ENCODE peak calls at places on chromosomes 4 and X, in ten cellular contexts. P is hepatocyte, Q is lower leg skin, K is AG10803, D is lower lobe of right lung, I is progenitor cell of endocrine pancreas, G is WTC11, C is neural progenitor cell, A is heart left ventricle, Z is GM20000. T is an unnamed sample.

GRCh38 chr4:81069706-81070331 is 39.3 kb downstream of the BMP3 start:
- DNase-seq in Z (peak), G (peak), Q (peak), D (no peak), C (peak), I (peak), K (peak), A (peak), P (peak), T (peak)

GRCh38 chrX:153763298-153763932 is 634 bp upstream of the PLXNB3 start:
- DNase-seq in K (no peak), G (no peak), C (no peak), D (no peak), I (no peak), Q (no peak), A (no peak), P (no peak), Z (no peak), T (no peak)

GRCh38 chrX:102712967-102713677 is 874 bp downstream of the GPRASP2 start:
- DNase-seq in Q (peak), P (peak), Z (no peak), K (peak), G (peak), I (no peak), C (peak), D (peak), A (peak), T (no peak)

GRCh38 chr4:177455591-177455990 is 13.4 kb upstream of the AGA start:
- DNase-seq in K (peak), D (no peak), Q (no peak), C (no peak), G (no peak), I (no peak), Z (no peak), P (peak), A (no peak), T (no peak)

GRCh38 chr4:127048371-127049085 is 584.2 kb upstream of the INTU start:
- DNase-seq in K (peak), C (peak), Z (no peak), G (no peak), Q (no peak), I (no peak), A (no peak), P (no peak), D (no peak), T (no peak)

GRCh38 chrX:37905436-37906147 is 58.2 kb upstream of the DYNLT3 start:
- DNase-seq in K (peak), D (no peak), C (peak), Q (no peak), P (peak), A (peak), G (peak), I (peak), Z (no peak), T (no peak)

GRCh38 chrX:137041329-137041728 is 7.5 kb upstream of the GPR101 start:
- DNase-seq in C (no peak), K (no peak), I (no peak), G (no peak), Q (no peak), D (no peak), P (no peak), Z (no peak), A (no peak), T (no peak)

GRCh38 chrX:149504226-149504914 is 736 bp downstream of the IDS start:
- DNase-seq in A (no peak), K (peak), Z (peak), G (peak), P (peak), I (no peak), Q (peak), D (peak), C (peak), T (no peak)

GRCh38 chr4:77734928-77735327 is 84.2 kb downstream of the CNOT6L start:
- DNase-seq in C (no peak), A (no peak), G (no peak), Q (no peak), K (peak), P (peak), D (no peak), Z (peak), I (no peak), T (peak)

GRCh38 chrX:7233632-7234406 is 85.9 kb upstream of the PUDP start:
- DNase-seq in D (no peak), A (no peak), I (no peak), Q (no peak), C (no peak), Z (no peak), K (peak), G (no peak), P (no peak), T (no peak)

GRCh38 chrX:7132335-7133035 is 15.0 kb upstream of the STS start:
- DNase-seq in D (peak), P (peak), Q (no peak), G (peak), C (peak), A (no peak), I (peak), Z (peak), K (peak), T (peak)

GRCh38 chrX:56794404-56794803 is 65.4 kb downstream of the NBDY start:
- DNase-seq in C (no peak), Q (no peak), G (no peak), I (no peak), A (no peak), K (no peak), Z (no peak), P (no peak), D (no peak), T (no peak)

GRCh38 chr4:8615366-8615765 is 22.8 kb downstream of the CPZ start:
- DNase-seq in P (no peak), Q (no peak), I (no peak), Z (no peak), K (no peak), D (no peak), A (no peak), G (no peak), C (no peak), T (no peak)

GRCh38 chrX:152884171-152884570 is 13.7 kb upstream of the ZNF185 start:
- DNase-seq in I (no peak), C (no peak), Z (no peak), G (no peak), D (no peak), A (no peak), Q (no peak), K (no peak), P (no peak), T (no peak)

GRCh38 chr4:99117876-99118693 is 26.0 kb downstream of the ADH4 start:
- DNase-seq in K (peak), D (no peak), P (peak), Q (no peak), A (no peak), G (no peak), I (no peak), Z (peak), C (no peak), T (no peak)

GRCh38 chrX:111041018-111041462 is 55.0 kb upstream of the PAK3 start:
- DNase-seq in G (no peak), D (no peak), P (peak), C (peak), Q (no peak), A (no peak), I (no peak), Z (no peak), K (peak), T (peak)

GRCh38 chr4:23956601-23957364 is 66.9 kb upstream of the PPARGC1A start:
- DNase-seq in C (no peak), Z (no peak), D (no peak), Q (no peak), G (no peak), I (no peak), A (no peak), K (no peak), P (no peak), T (no peak)

GRCh38 chrX:28022371-28022770 is 41.1 kb upstream of the DCAF8L1 start:
- DNase-seq in Q (no peak), C (no peak), D (no peak), G (no peak), K (no peak), A (no peak), Z (no peak), I (no peak), P (no peak), T (no peak)

GRCh38 chr4:41633321-41633720 is 95.4 kb downstream of the LIMCH1 start:
- DNase-seq in G (no peak), C (no peak), D (no peak), K (no peak), I (no peak), P (no peak), A (no peak), Q (no peak), Z (no peak), T (no peak)

GRCh38 chr4:115090483-115091075 is 22.8 kb downstream of the NDST4 start:
- DNase-seq in Z (peak), A (no peak), G (no peak), P (peak), I (no peak), D (no peak), K (peak), C (peak), Q (no peak), T (no peak)
- TF ChIP-seq CTCF in Z (peak), A (peak), G (no peak), P (peak), I (peak), D (peak), K (peak), C (peak), Q (no peak), T (no peak)

GRCh38 chr4:147840846-147841732 is 109.2 kb downstream of the ARHGAP10 start:
- DNase-seq in Q (no peak), P (no peak), D (no peak), C (no peak), Z (no peak), K (no peak), I (no peak), A (no peak), G (no peak), T (no peak)

GRCh38 chr4:147846318-147847135 is 114.6 kb downstream of the ARHGAP10 start:
- DNase-seq in Z (peak), K (no peak), A (no peak), I (no peak), D (no peak), Q (no peak), P (no peak), G (no peak), C (no peak), T (no peak)

GRCh38 chr4:147842573-147842972 is 110.7 kb downstream of the ARHGAP10 start:
- DNase-seq in P (no peak), Q (no peak), Z (no peak), G (no peak), C (no peak), I (no peak), A (peak), K (no peak), D (no peak), T (no peak)

GRCh38 chr4:147839651-147840050 is 107.8 kb downstream of the ARHGAP10 start:
- DNase-seq in D (no peak), Z (no peak), C (no peak), I (no peak), P (no peak), G (no peak), A (no peak), K (no peak), Q (no peak), T (no peak)

GRCh38 chr4:147843162-147843561 is 111.3 kb downstream of the ARHGAP10 start:
- DNase-seq in K (no peak), I (no peak), D (no peak), Q (no peak), P (peak), A (no peak), Z (peak), C (no peak), G (no peak), T (no peak)
- TF ChIP-seq CTCF in K (no peak), I (peak), D (no peak), Q (no peak), P (peak), A (no peak), Z (no peak), C (peak), G (no peak), T (no peak)

DNA sequence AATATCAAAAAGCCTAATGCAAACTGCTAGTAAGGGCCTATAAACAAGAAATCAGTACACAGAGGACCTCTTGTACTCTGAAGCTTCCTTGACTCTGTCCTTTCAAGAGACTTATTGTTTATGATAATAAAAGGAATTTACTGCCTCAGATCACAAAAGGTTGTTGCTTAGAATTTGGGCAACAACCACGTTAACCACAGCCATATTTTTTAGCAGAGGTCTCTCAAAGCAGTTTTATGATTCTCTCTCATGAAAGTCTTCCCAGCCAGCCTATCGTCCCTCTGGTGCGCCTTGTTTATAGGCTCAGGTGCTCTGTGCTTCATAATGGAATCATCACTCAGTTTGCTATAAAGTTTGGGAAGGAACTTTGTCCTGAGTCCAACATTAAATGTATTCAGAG is 270.6 kb downstream of the RCHY1 start:
- DNase-seq in G (no peak), C (no peak), Z (no peak), A (no peak), K (no peak), D (no peak), Q (no peak), I (no peak), P (peak), T (no peak)
- TF ChIP-seq CTCF in G (no peak), C (no peak), Z (no peak), A (no peak), K (no peak), D (no peak), Q (no peak), I (no peak), P (no peak), T (no peak)

GRCh38 chrX:22968494-22968893 is 31.3 kb upstream of the DDX53 start:
- DNase-seq in G (no peak), A (no peak), K (no peak), Z (no peak), I (no peak), Q (no peak), D (no peak), C (no peak), P (no peak), T (no peak)
- TF ChIP-seq CTCF in G (no peak), A (no peak), K (no peak), Z (no peak), I (no peak), Q (no peak), D (no peak), C (no peak), P (no peak), T (no peak)

GRCh38 chr4:134001057-134001456 is 200.5 kb downstream of the PABPC4L start:
- DNase-seq in Z (no peak), G (no peak), D (no peak), I (no peak), K (no peak), P (no peak), Q (no peak), A (no peak), C (no peak), T (no peak)
- TF ChIP-seq CTCF in Z (no peak), G (no peak), D (no peak), I (no peak), K (no peak), P (no peak), Q (no peak), A (no peak), C (no peak), T (no peak)

DNA sequence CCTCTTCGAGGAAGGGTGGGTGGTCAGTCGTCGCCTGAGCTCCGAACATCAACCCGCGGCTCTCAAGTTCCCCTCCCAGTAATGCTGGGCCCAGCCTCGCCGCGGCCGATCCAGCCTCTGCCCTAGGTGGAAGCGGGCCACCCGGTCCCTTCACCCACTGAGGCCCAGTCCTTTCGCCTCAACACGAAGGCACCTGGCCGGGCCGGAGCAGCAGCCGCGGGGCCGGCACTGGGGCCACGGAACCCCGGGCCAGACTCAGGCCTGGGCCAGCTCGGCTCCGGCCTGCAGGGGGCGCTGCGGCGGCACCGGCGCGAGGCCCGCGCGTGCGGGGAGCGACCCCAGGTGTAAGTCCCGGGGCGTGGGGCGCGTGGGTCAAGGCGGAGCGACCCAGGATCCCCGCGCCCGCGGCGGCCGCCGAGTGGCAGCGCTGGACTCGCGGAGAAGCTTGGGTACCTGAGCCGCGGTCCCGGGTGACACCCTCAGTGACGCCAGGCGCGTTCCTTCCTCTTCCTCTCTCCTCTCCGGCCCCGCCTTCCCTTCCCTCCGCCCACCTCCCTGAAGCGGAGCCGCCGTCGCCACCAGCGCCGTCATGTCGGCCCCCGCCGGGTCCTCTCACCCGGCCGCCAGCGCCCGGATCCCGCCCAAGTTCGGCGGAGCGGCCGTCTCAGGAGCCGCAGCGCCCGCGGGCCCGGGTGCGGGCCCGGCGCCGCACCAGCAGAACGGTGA is at the start of gene SEC24B:
- DNase-seq in Z (peak), I (peak), C (peak), A (peak), P (peak), D (peak), Q (peak), K (peak), G (peak), T (peak)
- TF ChIP-seq CTCF in Z (peak), I (peak), C (peak), A (peak), P (peak), D (peak), Q (no peak), K (peak), G (peak), T (peak)

DNA sequence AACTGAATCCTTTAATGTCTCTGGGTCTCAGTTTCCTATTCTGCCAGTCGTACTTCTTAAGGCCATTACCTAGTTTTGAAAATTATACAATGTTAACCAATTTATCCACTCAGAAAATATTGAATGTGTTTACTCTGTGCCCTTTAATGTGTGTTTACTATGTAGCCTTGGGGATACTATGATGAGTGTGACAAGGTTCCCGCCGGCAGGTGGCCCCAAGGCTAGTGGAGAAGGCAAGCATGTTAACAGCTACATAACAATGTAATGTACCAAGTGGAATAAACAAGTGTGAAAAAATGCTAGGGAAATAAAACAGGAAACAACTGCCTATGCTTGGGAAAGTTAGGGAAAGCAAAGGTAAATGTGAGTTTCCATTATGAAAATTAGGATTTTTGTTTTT is 187.3 kb upstream of the MBNL3 start:
- DNase-seq in D (no peak), C (no peak), A (no peak), G (peak), I (no peak), P (no peak), Z (no peak), Q (no peak), K (no peak), T (no peak)
- TF ChIP-seq CTCF in D (no peak), C (no peak), A (no peak), G (no peak), I (peak), P (no peak), Z (no peak), Q (no peak), K (no peak), T (no peak)

GRCh38 chr4:3046149-3046548 is 28.2 kb downstream of the HTT-AS start:
- DNase-seq in Q (no peak), I (no peak), A (no peak), P (no peak), D (no peak), Z (no peak), G (no peak), K (no peak), C (no peak), T (peak)

GRCh38 chr4:3046623-3047022 is 27.7 kb downstream of the HTT-AS start:
- DNase-seq in Z (no peak), D (no peak), K (no peak), G (no peak), C (no peak), Q (no peak), P (no peak), I (no peak), A (no peak), T (no peak)

GRCh38 chr4:3044812-3045499 is 29.4 kb downstream of the HTT-AS start:
- DNase-seq in K (no peak), D (no peak), A (no peak), G (no peak), P (no peak), I (no peak), Q (peak), C (no peak), Z (no peak), T (no peak)

GRCh38 chr4:3045500-3045850 is 28.9 kb downstream of the HTT-AS start:
- DNase-seq in G (no peak), Q (peak), A (no peak), Z (peak), D (peak), I (no peak), C (no peak), K (peak), P (no peak), T (peak)

DNA sequence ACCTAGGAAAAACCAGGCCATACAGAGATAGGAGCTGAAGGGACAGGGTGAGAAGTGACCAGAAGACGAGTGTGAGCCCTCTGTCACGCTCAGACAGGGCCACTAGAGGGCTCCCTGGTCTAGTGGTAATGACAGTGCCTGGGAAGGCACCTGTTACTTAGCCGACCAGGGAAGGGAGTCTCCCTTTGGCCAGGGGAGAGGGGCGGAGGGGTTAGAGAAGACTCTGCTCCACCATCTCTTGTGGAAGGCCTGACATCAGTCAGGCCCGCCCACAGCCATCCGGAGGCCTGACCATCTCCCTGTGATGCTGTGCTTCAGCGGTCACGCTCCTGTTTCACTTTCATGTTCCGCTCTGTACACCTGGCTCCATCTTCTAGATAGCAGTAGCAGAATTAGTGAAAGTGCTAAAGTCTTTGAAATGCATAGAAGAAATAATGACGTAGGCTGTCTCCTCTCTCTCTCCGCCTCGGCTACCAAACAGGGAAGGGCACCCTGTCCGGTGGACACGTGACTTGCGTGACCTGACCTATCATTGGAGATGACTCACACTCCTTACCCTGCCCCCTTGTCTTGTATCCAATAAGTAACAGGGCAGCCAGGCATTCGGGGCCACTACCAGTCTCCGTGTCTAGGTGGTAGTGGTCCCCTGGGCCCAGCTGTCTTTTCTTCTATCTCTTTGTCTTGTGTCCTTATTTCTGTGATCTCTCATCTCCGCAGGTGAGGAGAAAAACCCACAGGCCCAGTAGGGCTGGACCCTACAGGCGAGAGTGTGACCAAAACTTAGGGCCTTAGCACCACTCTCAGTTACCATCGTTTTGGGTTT is 26.7 kb downstream of the HTT-AS start:
- DNase-seq in I (peak), C (peak), Z (peak), K (peak), D (peak), G (peak), Q (no peak), A (peak), P (peak), T (peak)
- TF ChIP-seq CTCF in I (peak), C (peak), Z (peak), K (peak), D (peak), G (peak), Q (no peak), A (peak), P (peak), T (peak)

T was measured in HL-60.